ENCODE peak calls at places on chromosome 14, in seven cellular contexts. J, R, I, C, S, W and E are unnamed samples.

GRCh38 chr14:74963705-74964271 is 8.4 kb upstream of the PGF start:
- DNase-seq in J (peak; percentile 76), R (no peak), I (no peak), C (no peak), S (no peak), W (no peak), E (no peak)

GRCh38 chr14:81153187-81153586 is 67.6 kb downstream of the GTF2A1 start:
- DNase-seq in J (no peak), R (no peak), I (no peak), C (no peak), S (no peak), W (no peak), E (no peak)

GRCh38 chr14:81169711-81170103 is 51.1 kb downstream of the GTF2A1 start:
- DNase-seq in J (peak; percentile 7), R (no peak), I (peak; percentile 34), C (no peak), S (peak; percentile 9), W (no peak), E (peak; percentile 14)

GRCh38 chr14:61146896-61147295 is 134.2 kb downstream of the TMEM30B start:
- DNase-seq in J (no peak), R (no peak), I (no peak), C (no peak), S (no peak), W (no peak), E (no peak)

GRCh38 chr14:54168489-54168888 is 211.9 kb upstream of the BMP4 start:
- DNase-seq in J (no peak), R (no peak), I (no peak), C (no peak), S (no peak), W (no peak), E (no peak)

GRCh38 chr14:94097091-94097490 is 13.4 kb upstream of the IFI27 start:
- DNase-seq in J (no peak), R (no peak), I (no peak), C (no peak), S (no peak), W (no peak), E (no peak)

GRCh38 chr14:34498684-34499412 is 36.8 kb upstream of the SPTSSA start:
- DNase-seq in J (peak; percentile 22), R (no peak), I (peak; percentile 34), C (no peak), S (peak; percentile 38), W (no peak), E (peak; percentile 48)

GRCh38 chr14:101819251-101819990 is 57.9 kb downstream of the PPP2R5C start:
- DNase-seq in J (no peak), R (no peak), I (no peak), C (no peak), S (no peak), W (no peak), E (no peak)

GRCh38 chr14:61477845-61478438 is 156.6 kb downstream of the PRKCH start:
- DNase-seq in J (peak; percentile 60), R (no peak), I (no peak), C (no peak), S (no peak), W (no peak), E (peak; percentile 44)

GRCh38 chr14:70188292-70188607 is 501 bp downstream of the SLC8A3 start:
- DNase-seq in J (no peak), R (no peak), I (no peak), C (no peak), S (no peak), W (no peak), E (no peak)

GRCh38 chr14:90968025-90968424 is 92.4 kb downstream of the RPS6KA5 start:
- DNase-seq in J (no peak), R (no peak), I (no peak), C (peak; percentile 68), S (peak; percentile 6), W (no peak), E (peak; percentile 9)

GRCh38 chr14:77615231-77616132 is 955 bp downstream of the SPTLC2 start:
- DNase-seq in J (peak; percentile 56), R (peak; percentile 9), I (no peak), C (no peak), S (peak; percentile 40), W (no peak), E (peak; percentile 44)

GRCh38 chr14:87457727-87458126 is 535.3 kb downstream of the GALC start:
- DNase-seq in J (no peak), R (no peak), I (no peak), C (no peak), S (no peak), W (no peak), E (peak; percentile 10)

GRCh38 chr14:24741871-24742270 is 107.9 kb upstream of the GZMB start:
- DNase-seq in J (peak; percentile 15), R (no peak), I (no peak), C (no peak), S (no peak), W (no peak), E (no peak)

GRCh38 chr14:46344327-46344937 is 307.1 kb downstream of the RPL10L start:
- DNase-seq in J (no peak), R (peak; percentile 21), I (peak; percentile 34), C (no peak), S (peak; percentile 69), W (no peak), E (peak; percentile 52)

GRCh38 chr14:37145395-37145794 is 27.0 kb downstream of the SLC25A21 start:
- DNase-seq in J (peak; percentile 13), R (no peak), I (no peak), C (no peak), S (no peak), W (no peak), E (no peak)

GRCh38 chr14:70897475-70897874 is 9.8 kb upstream of the PCNX1 start:
- DNase-seq in J (peak; percentile 91), R (no peak), I (no peak), C (no peak), S (no peak), W (no peak), E (peak; percentile 47)

GRCh38 chr14:106879241-106879640 is 1352.9 kb downstream of the TMEM121 start:
- DNase-seq in J (no peak), R (no peak), I (no peak), C (no peak), S (no peak), W (no peak), E (no peak)

GRCh38 chr14:50230601-50231474 is 540 bp downstream of the SOS2 start:
- DNase-seq in J (peak; percentile 59), R (no peak), I (peak; percentile 37), C (peak; percentile 72), S (peak; percentile 38), W (no peak), E (peak; percentile 80)

GRCh38 chr14:86462193-86462592 is 932.2 kb downstream of the FLRT2 start:
- DNase-seq in J (peak; percentile 30), R (no peak), I (peak; percentile 43), C (no peak), S (peak; percentile 74), W (no peak), E (peak; percentile 36)

GRCh38 chr14:94867209-94867608 is 97.3 kb upstream of the GSC start:
- DNase-seq in J (no peak), R (no peak), I (no peak), C (no peak), S (no peak), W (no peak), E (no peak)

GRCh38 chr14:93619176-93619793 is 169.0 kb downstream of the PRIMA1 start:
- DNase-seq in J (peak; percentile 50), R (peak; percentile 42), I (no peak), C (no peak), S (peak; percentile 69), W (no peak), E (peak; percentile 44)

GRCh38 chr14:72800296-72800695 is 93.6 kb downstream of the DPF3 start:
- DNase-seq in J (no peak), R (no peak), I (no peak), C (no peak), S (no peak), W (no peak), E (no peak)

GRCh38 chr14:34301107-34301734 is 160.8 kb downstream of the SPTSSA start:
- DNase-seq in J (peak; percentile 12), R (peak; percentile 52), I (no peak), C (peak; percentile 32), S (peak; percentile 66), W (no peak), E (peak; percentile 57)

GRCh38 chr14:53093206-53093605 is 59.9 kb downstream of the DDHD1 start:
- DNase-seq in J (peak; percentile 64), R (no peak), I (no peak), C (no peak), S (no peak), W (no peak), E (no peak)

GRCh38 chr14:37124617-37125016 is 47.8 kb downstream of the SLC25A21 start:
- DNase-seq in J (no peak), R (no peak), I (peak; percentile 54), C (no peak), S (peak; percentile 65), W (peak; percentile 9), E (no peak)

DNA sequence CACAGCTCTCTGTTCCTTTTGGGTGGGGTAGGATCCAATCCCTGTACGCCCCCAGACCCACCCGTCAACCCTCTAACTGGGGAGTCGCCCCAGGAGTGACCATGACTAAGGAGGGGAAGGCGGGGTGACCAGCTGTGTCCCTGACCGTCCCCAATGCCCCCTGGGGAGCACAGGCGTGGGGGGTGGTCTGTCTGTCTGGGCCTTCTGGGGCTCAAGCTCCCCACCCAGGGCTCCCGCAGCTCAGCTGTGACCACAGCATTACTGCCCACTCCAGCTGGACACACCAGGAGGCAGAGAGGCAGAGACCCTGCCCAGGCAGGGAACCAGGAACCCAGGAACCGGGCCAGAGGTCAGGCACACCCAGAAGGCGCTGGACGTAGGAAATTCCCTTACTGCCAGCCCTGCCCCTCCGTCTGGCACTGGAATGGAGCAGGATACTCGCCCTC is 871 bp downstream of the INF2 start:
- DNase-seq in J (no peak), R (no peak), I (no peak), C (peak; percentile 55), S (no peak), W (no peak), E (no peak)
- H3K27ac ChIP-seq in J (peak overlapping the region; percentile 88), R (no peak overlapping the region), I (no peak overlapping the region), C (peak overlapping the region; percentile 14), S (peak overlapping the region; percentile 28), W (no peak overlapping the region), E (peak overlapping the region; percentile 9)

GRCh38 chr14:96486705-96487104 is 15.5 kb upstream of the PAPOLA start:
- DNase-seq in J (no peak), R (no peak), I (no peak), C (no peak), S (no peak), W (no peak), E (no peak)
- H3K4ac ChIP-seq in J (no peak overlapping the region), R (no peak overlapping the region), I (no peak overlapping the region), C (no peak overlapping the region), S (no peak overlapping the region), W (no peak overlapping the region), E (no peak overlapping the region)

GRCh38 chr14:104346112-104346462 is 207.7 kb downstream of the KIF26A start:
- DNase-seq in J (no peak), R (no peak), I (peak; percentile 16), C (no peak), S (no peak), W (no peak), E (no peak)
- H3K27ac ChIP-seq in J (no peak overlapping the region), R (no peak overlapping the region), I (no peak overlapping the region), C (no peak overlapping the region), S (no peak overlapping the region), W (no peak overlapping the region), E (no peak overlapping the region)

DNA sequence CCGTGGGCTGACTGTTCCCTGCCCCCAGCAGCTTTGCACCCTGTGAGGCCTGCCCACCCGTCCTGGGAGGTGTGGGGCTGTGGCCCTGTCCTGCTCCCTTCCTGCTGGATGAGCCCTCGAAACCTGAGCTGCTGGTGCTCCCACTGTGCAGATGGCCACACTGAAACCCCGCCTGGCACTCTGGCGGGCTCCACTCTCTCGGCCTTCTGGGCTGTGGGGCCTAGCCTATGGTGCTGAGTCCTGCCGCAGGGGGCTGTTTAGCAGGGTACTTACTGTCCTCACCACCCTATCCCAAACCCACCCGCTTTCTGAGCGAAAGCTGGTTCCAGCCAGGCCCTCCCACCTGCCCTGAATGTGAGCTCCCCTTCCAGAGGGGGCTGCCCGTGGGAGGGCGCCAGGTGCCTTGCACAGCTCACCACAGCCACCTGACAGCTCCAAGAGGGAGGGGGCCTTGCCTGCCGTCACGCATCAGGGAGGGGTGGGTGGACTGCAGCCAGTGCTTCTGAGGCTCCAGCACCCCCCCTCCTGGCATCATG is 7.3 kb downstream of the SLC25A47 start:
- DNase-seq in J (no peak), R (no peak), I (no peak), C (no peak), S (no peak), W (no peak), E (no peak)
- H3K4ac ChIP-seq in J (no peak overlapping the region), R (peak overlapping the region; percentile 78), I (no peak overlapping the region), C (no peak overlapping the region), S (no peak overlapping the region), W (no peak overlapping the region), E (no peak overlapping the region)